ENCODE peak calls at places on chromosomes 7 and 10, in four cellular contexts. Q, S, A and N are unnamed samples.

GRCh38 chr7:40885503-40885902 is 750.7 kb downstream of the SUGCT start:
- DNase-seq in Q (no peak), A (peak), S (no peak), N (no peak)

GRCh38 chr10:3294919-3295318 is 122.3 kb upstream of the PITRM1 start:
- DNase-seq in A (peak), Q (no peak), S (no peak), N (no peak)

GRCh38 chr7:50584386-50584785 is 19.2 kb upstream of the DDC start:
- DNase-seq in A (no peak), S (no peak), Q (no peak), N (no peak)

GRCh38 chr7:17266559-17266958 is 31.9 kb upstream of the AHR start:
- DNase-seq in Q (no peak), S (no peak), A (no peak), N (no peak)

GRCh38 chr7:80053098-80053497 is 81.5 kb upstream of the GNAI1 start:
- DNase-seq in Q (no peak), A (no peak), S (no peak), N (no peak)

GRCh38 chr10:123180691-123181090 is 26.5 kb downstream of the BUB3 start:
- DNase-seq in S (peak), Q (no peak), A (no peak), N (no peak)

GRCh38 chr7:167087-167855 is 25.1 kb upstream of the FAM20C start:
- DNase-seq in A (no peak), S (no peak), Q (no peak), N (no peak)

GRCh38 chr10:100863433-100863832 is 49.3 kb upstream of the SLF2 start:
- DNase-seq in Q (no peak), A (no peak), S (no peak), N (no peak)

GRCh38 chr10:126917975-126918908 is 13.0 kb downstream of the DOCK1 start:
- DNase-seq in A (no peak), Q (no peak), S (no peak), N (no peak)

GRCh38 chr7:127943541-127944521 is 87.4 kb downstream of the LRRC4 start:
- DNase-seq in S (no peak), A (peak), Q (peak), N (peak)

GRCh38 chr10:99331207-99331803 is 2.1 kb downstream of the CNNM1 start:
- DNase-seq in A (peak), Q (peak), S (peak), N (peak)

GRCh38 chr7:95599069-95599468 is 2.8 kb upstream of the PDK4 start:
- DNase-seq in A (no peak), S (no peak), Q (no peak), N (no peak)

GRCh38 chr10:114940735-114941134 is 2.7 kb downstream of the TRUB1 start:
- DNase-seq in S (peak), Q (peak), A (peak), N (peak)

GRCh38 chr10:69130251-69130650 is 6.3 kb downstream of the VPS26A start:
- DNase-seq in S (no peak), Q (no peak), A (peak), N (peak)

GRCh38 chr7:158957921-158958471 is 101.6 kb downstream of the DYNC2I1 start:
- DNase-seq in Q (no peak), S (peak), A (no peak), N (no peak)

GRCh38 chr10:61904711-61905445 is 3.4 kb downstream of the ARID5B start:
- DNase-seq in Q (peak), S (peak), A (peak), N (peak)

GRCh38 chr10:106479619-106480018 is 684.9 kb downstream of the SORCS1 start:
- DNase-seq in A (no peak), Q (no peak), S (peak), N (no peak)

GRCh38 chr7:134014935-134015334 is 112.2 kb upstream of the LRGUK start:
- DNase-seq in Q (no peak), S (peak), A (peak), N (peak)

GRCh38 chr10:85612378-85612775 is 754.2 kb downstream of the GRID1 start:
- DNase-seq in A (no peak), S (no peak), Q (no peak), N (no peak)

GRCh38 chr7:27636326-27637006 is 26.2 kb downstream of the HIBADH start:
- DNase-seq in S (no peak), A (peak), Q (peak), N (peak)

GRCh38 chr10:73644015-73644743 is 2.9 kb upstream of the MYOZ1 start:
- DNase-seq in S (peak), A (peak), Q (peak), N (peak)

GRCh38 chr10:26485150-26485941 is 47.2 kb downstream of the APBB1IP start:
- DNase-seq in A (peak), S (no peak), Q (peak), N (peak)

GRCh38 chr7:157762824-157763223 is 426.0 kb downstream of the DNAJB6 start:
- DNase-seq in Q (no peak), A (no peak), S (no peak), N (no peak)

GRCh38 chr10:103759100-103759781 is 96.1 kb downstream of the SH3PXD2A start:
- DNase-seq in A (peak), Q (peak), S (peak), N (peak)

GRCh38 chr10:133315847-133316246 is 7.1 kb downstream of the ZNF511 start:
- DNase-seq in A (peak), Q (no peak), S (no peak), N (no peak)

GRCh38 chr10:122849090-122849489 is 3.4 kb upstream of the CUZD1 start:
- DNase-seq in S (no peak), A (no peak), Q (no peak), N (no peak)

GRCh38 chr10:15504101-15504840 is 133.2 kb upstream of the FAM171A1 start:
- DNase-seq in S (no peak), Q (peak), A (peak), N (peak)

GRCh38 chr10:18157909-18158308 is 17.7 kb downstream of the CACNB2 start:
- DNase-seq in A (peak), Q (peak), S (peak), N (peak)

GRCh38 chr7:44962483-44963251 is 16.1 kb downstream of the MYO1G start:
- DNase-seq in Q (peak), A (peak), S (peak), N (no peak)

GRCh38 chr10:102230861-102231356 is 4.8 kb downstream of the ELOVL3 start:
- DNase-seq in A (peak), S (peak), Q (no peak), N (no peak)
- TF ChIP-seq CTCF in A (peak), S (peak), Q (peak), N (peak)

DNA sequence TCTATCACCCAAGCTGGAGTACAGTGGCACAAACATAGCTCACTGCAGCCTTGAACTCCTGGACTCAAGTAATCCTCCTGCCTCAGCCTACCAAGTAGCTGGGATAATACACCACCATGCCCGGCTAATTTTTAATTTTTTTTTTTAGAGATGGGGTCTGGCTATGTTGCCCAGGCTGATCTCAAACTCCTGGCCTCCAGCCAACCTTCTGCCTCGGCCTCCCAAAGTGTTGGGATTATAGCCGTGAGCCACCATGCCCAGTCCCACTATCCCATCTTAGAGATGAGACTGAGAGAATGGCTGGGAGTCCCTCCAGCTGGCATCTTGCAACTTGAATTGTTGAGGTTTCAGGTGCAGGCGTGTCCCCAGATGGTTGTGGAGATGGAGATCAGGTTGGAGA is 40.7 kb upstream of the ELN start:
- DNase-seq in S (no peak), A (no peak), Q (no peak), N (no peak)
- H3K4me3 ChIP-seq in S (no peak), A (no peak), Q (no peak), N (no peak)

DNA sequence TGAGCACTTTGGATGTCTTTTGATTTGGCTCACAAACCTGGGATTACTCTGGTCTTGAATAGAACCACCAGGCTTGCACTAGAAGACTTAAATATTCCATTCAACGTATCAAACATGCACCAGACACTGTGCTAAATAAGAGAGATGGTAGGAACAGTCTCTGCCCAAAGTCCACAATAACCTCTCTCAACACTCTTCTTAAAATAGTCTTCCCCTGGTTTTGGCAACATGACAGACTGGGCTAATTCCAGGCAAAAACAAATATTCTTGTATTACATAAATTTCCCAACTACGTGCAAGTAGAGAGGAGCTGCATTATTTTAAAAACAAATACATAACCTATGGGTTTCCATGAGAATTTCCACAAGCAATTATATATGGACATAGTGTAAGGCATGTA is 64.8 kb upstream of the PAPSS2 start:
- DNase-seq in Q (no peak), S (no peak), A (peak), N (peak)
- TF ChIP-seq CTCF in Q (no peak), S (no peak), A (no peak), N (no peak)

DNA sequence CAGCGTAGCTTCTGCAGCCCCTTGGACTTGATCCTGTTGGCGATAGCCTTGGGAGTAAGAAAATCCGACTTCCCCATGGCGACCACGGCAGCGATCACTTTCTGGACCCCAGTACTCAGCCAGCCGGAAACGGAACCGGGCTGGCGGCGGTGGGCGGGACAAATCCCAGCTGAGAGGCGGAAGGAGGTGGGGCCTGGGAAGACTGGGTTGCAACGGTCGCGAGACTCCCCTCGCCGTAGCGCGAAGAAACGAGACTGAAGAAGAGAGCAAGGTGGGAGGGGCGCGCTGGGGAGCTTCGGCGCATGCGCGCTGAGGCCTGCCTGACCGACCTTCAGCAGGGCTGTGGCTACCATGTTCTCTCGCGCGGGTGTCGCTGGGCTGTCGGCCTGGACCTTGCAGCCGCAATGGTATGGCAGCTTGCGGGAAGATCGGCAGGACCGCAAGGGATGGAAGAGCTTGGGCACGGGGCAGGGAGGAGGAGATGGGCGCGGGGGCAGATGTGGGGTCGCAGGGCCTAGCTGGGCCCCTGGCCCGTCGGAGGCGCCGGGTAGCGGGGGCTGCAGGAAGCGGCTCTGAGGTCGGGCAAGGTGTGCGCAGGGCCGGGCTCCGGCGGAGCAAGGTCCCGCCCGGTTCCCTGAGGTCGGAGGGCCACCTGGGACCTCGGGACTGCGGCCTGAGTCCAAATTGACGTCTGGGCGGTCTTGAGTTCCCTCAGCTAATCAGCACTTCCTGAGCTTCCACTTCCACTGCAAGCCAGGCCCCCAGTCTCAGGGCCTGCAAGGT is at the start of the genes ATP5F1C and KIN:
- DNase-seq in Q (peak), A (peak), S (peak), N (peak)
- H3K4me3 ChIP-seq in Q (peak), A (peak), S (peak), N (peak)

DNA sequence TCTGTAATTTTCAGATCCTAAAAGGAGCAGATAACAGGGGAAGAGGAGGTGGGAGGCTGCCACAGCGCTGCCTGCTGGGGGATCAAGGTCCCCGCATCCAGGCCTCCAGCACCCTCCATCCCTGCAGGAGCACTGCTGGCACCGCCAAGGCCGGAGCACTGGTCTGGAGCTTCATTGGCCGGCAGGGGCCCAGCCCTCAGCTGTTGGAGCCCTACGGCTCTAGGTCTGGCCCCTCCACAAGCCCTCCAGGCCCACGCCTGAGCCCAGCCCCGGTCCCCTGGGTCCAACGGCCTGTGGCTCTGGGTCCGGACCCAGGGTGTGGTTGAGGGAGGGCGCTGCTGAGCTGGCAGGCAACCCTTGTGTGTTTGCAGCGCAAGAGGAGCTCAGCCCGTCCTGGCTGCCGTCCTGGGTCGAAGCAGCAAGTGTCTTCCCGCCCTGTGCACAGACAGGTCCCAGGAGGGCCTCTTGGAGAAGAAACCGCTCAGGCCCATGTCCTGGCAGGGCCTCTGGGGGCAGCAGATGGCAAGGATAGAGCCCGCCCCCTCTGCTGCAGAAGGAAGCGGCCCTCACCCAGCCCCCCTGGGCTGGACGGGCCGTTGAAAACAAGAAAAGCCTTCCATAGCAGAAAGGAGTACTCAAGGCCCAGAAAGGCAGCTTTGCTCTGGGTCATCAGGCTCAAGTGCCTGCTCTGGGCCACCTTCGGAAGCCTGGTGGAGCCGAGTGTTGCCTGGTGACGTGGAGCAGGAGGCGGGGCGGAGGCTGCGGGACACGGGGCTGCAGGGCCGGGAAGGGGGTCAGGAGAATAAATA is 54.3 kb upstream of the TNRC18 start:
- DNase-seq in A (no peak), Q (no peak), S (no peak), N (no peak)
- TF ChIP-seq CTCF in A (peak), Q (peak), S (no peak), N (peak)

GRCh38 chr10:8173866-8174243 is 119.4 kb downstream of the GATA3 start:
- DNase-seq in S (no peak), A (no peak), Q (no peak), N (no peak)

GRCh38 chr10:8173243-8173865 is 118.9 kb downstream of the GATA3 start:
- DNase-seq in S (no peak), A (no peak), Q (no peak), N (no peak)

GRCh38 chr10:8172604-8173003 is 118.1 kb downstream of the GATA3 start:
- DNase-seq in S (no peak), Q (no peak), A (no peak), N (no peak)

GRCh38 chr10:8168836-8169235 is 114.3 kb downstream of the GATA3 start:
- DNase-seq in A (no peak), Q (no peak), S (no peak), N (no peak)

DNA sequence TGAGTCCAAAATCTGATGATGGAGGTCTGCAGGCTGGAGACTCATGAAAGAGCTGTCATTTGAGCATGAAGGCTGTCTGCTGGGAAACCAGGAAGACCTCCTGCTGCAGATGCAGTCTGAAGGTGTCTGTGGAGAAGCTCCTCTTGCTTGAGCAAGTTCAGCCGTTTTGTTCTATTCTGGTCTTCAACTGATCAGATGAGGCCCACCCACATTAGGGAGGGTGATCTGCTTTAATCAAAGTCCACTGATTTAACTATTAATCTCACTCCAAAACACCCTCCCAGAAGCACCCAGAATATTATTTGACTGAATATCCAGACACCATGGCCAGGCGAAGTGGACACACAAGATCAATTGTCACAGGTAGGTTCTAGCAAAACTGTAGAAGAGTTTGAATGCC is 116.5 kb downstream of the GATA3 start:
- DNase-seq in S (no peak), A (no peak), Q (no peak), N (no peak)
- H3K4me3 ChIP-seq in S (no peak), A (no peak), Q (no peak), N (no peak)

GRCh38 chr10:22246680-22247391 is 29.0 kb upstream of the EBLN1 start:
- DNase-seq in A (peak), S (peak), Q (peak), N (peak)

GRCh38 chr10:22243321-22243720 is 25.5 kb upstream of the EBLN1 start:
- DNase-seq in Q (no peak), S (no peak), A (no peak), N (no peak)

GRCh38 chr10:22244855-22245254 is 27.0 kb upstream of the EBLN1 start:
- DNase-seq in Q (no peak), S (no peak), A (no peak), N (no peak)

GRCh38 chr10:22245567-22245966 is 27.8 kb upstream of the EBLN1 start:
- DNase-seq in A (no peak), Q (peak), S (peak), N (peak)

DNA sequence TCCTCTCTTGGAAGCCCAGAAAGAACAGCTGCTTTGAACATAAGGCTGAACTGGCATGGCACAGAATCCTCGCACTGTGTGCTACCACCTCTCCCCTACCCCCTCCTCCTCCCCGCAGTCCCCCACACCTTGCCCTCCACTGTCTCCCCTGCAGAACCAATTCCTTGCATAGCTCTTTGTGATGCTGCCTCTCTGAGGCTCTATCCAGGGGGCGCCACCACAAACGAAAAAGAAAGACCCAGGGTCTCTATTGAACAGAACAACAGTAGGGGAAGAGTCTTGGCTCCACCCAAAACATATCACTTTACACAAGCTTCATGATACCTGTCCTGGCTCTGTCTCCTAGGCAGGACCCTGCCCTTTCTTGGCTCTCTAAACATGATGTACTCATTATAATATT is 26.2 kb upstream of the EBLN1 start:
- DNase-seq in S (no peak), Q (no peak), A (no peak), N (no peak)
- TF ChIP-seq CTCF in S (no peak), Q (peak), A (peak), N (no peak)

GRCh38 chr7:2230226-2230625 is 2.5 kb downstream of the MAD1L1 start:
- DNase-seq in S (no peak), A (no peak), Q (no peak), N (no peak)
- H3K4me3 ChIP-seq in S (no peak), A (no peak), Q (no peak), N (no peak)

GRCh38 chr7:37110641-37111421 is 337.8 kb downstream of the ELMO1 start:
- DNase-seq in A (no peak), Q (no peak), S (no peak), N (no peak)

GRCh38 chr7:37109016-37109415 is 339.6 kb downstream of the ELMO1 start:
- DNase-seq in A (no peak), S (no peak), Q (peak), N (no peak)

GRCh38 chr7:37111459-37111858 is 337.2 kb downstream of the ELMO1 start:
- DNase-seq in S (no peak), A (no peak), Q (no peak), N (no peak)

GRCh38 chr7:37108615-37109014 is 340.0 kb downstream of the ELMO1 start:
- DNase-seq in S (no peak), A (no peak), Q (no peak), N (no peak)

GRCh38 chr7:37109853-37110252 is 338.8 kb downstream of the ELMO1 start:
- DNase-seq in A (no peak), Q (peak), S (no peak), N (no peak)
- TF ChIP-seq CTCF in A (no peak), Q (peak), S (no peak), N (no peak)

GRCh38 chr7:72336887-72337821 is 75.0 kb downstream of the CALN1 start:
- DNase-seq in A (no peak), S (no peak), Q (no peak), N (no peak)
- H3K4me3 ChIP-seq in A (no peak), S (no peak), Q (no peak), N (no peak)